ENCODE peak calls at places on chromosome 17, in seven cellular contexts. One of them, this sample, is unnamed.

GRCh38 chr17:75759457-75759856 is 5.5 kb downstream of the GALK1 start:
- DNase-seq in NCI-H1436: no peak
- DNase-seq in right cardiac atrium: no peak
- DNase-seq in stimulated activated naive CD8-positive, alpha-beta T cell treated with anti-CD3 and anti-CD28 coated beads, Interleukin-15, amount 100 ng/mL, for 72 hours: no peak
- DNase-seq in heart left ventricle: no peak
- DNase-seq in stimulated activated CD8-positive, alpha-beta memory T cell treated with anti-CD3 and anti-CD28 coated beads, Interleukin-4, amount 100 ng/mL, for 1 hour: no peak
- DNase-seq in CD8-positive, alpha-beta memory T cell: no peak
- DNase-seq in this sample: peak; percentile 25

GRCh38 chr17:40526668-40527067 is 25.2 kb upstream of the TNS4 start:
- DNase-seq in NCI-H1436: no peak
- DNase-seq in CD8-positive, alpha-beta memory T cell: no peak
- DNase-seq in right cardiac atrium: no peak
- DNase-seq in stimulated activated CD8-positive, alpha-beta memory T cell treated with anti-CD3 and anti-CD28 coated beads, Interleukin-4, amount 100 ng/mL, for 1 hour: no peak
- DNase-seq in stimulated activated naive CD8-positive, alpha-beta T cell treated with anti-CD3 and anti-CD28 coated beads, Interleukin-15, amount 100 ng/mL, for 72 hours: no peak
- DNase-seq in heart left ventricle: peak; percentile 81
- DNase-seq in this sample: peak; percentile 79

GRCh38 chr17:29645516-29646051 is 22.9 kb upstream of the CORO6 start:
- DNase-seq in right cardiac atrium: peak; percentile 84
- DNase-seq in CD8-positive, alpha-beta memory T cell: no peak
- DNase-seq in NCI-H1436: no peak
- DNase-seq in stimulated activated naive CD8-positive, alpha-beta T cell treated with anti-CD3 and anti-CD28 coated beads, Interleukin-15, amount 100 ng/mL, for 72 hours: peak; percentile 32
- DNase-seq in heart left ventricle: peak; percentile 85
- DNase-seq in stimulated activated CD8-positive, alpha-beta memory T cell treated with anti-CD3 and anti-CD28 coated beads, Interleukin-4, amount 100 ng/mL, for 1 hour: no peak
- DNase-seq in this sample: peak; percentile 90

GRCh38 chr17:17886253-17886652 is 49.5 kb upstream of the SREBF1 start:
- DNase-seq in right cardiac atrium: peak; percentile 81
- DNase-seq in NCI-H1436: no peak
- DNase-seq in stimulated activated CD8-positive, alpha-beta memory T cell treated with anti-CD3 and anti-CD28 coated beads, Interleukin-4, amount 100 ng/mL, for 1 hour: no peak
- DNase-seq in stimulated activated naive CD8-positive, alpha-beta T cell treated with anti-CD3 and anti-CD28 coated beads, Interleukin-15, amount 100 ng/mL, for 72 hours: no peak
- DNase-seq in CD8-positive, alpha-beta memory T cell: no peak
- DNase-seq in heart left ventricle: peak; percentile 67
- DNase-seq in this sample: peak; percentile 80

GRCh38 chr17:10041287-10041612 is 136.2 kb upstream of the RCVRN start:
- DNase-seq in stimulated activated CD8-positive, alpha-beta memory T cell treated with anti-CD3 and anti-CD28 coated beads, Interleukin-4, amount 100 ng/mL, for 1 hour: no peak
- DNase-seq in right cardiac atrium: no peak
- DNase-seq in CD8-positive, alpha-beta memory T cell: no peak
- DNase-seq in heart left ventricle: no peak
- DNase-seq in stimulated activated naive CD8-positive, alpha-beta T cell treated with anti-CD3 and anti-CD28 coated beads, Interleukin-15, amount 100 ng/mL, for 72 hours: no peak
- DNase-seq in NCI-H1436: no peak
- DNase-seq in this sample: no peak

GRCh38 chr17:29251969-29252866 is 5.6 kb downstream of the CRYBA1 start:
- DNase-seq in right cardiac atrium: no peak
- DNase-seq in CD8-positive, alpha-beta memory T cell: no peak
- DNase-seq in stimulated activated naive CD8-positive, alpha-beta T cell treated with anti-CD3 and anti-CD28 coated beads, Interleukin-15, amount 100 ng/mL, for 72 hours: no peak
- DNase-seq in heart left ventricle: no peak
- DNase-seq in stimulated activated CD8-positive, alpha-beta memory T cell treated with anti-CD3 and anti-CD28 coated beads, Interleukin-4, amount 100 ng/mL, for 1 hour: no peak
- DNase-seq in NCI-H1436: no peak
- DNase-seq in this sample: no peak

GRCh38 chr17:38893113-38893512 is 23.3 kb downstream of the LASP1 start:
- DNase-seq in NCI-H1436: no peak
- DNase-seq in CD8-positive, alpha-beta memory T cell: no peak
- DNase-seq in stimulated activated CD8-positive, alpha-beta memory T cell treated with anti-CD3 and anti-CD28 coated beads, Interleukin-4, amount 100 ng/mL, for 1 hour: no peak
- DNase-seq in heart left ventricle: no peak
- DNase-seq in right cardiac atrium: no peak
- DNase-seq in stimulated activated naive CD8-positive, alpha-beta T cell treated with anti-CD3 and anti-CD28 coated beads, Interleukin-15, amount 100 ng/mL, for 72 hours: no peak
- DNase-seq in this sample: no peak

GRCh38 chr17:15957608-15958307 is 12.8 kb downstream of the ADORA2B start:
- DNase-seq in stimulated activated CD8-positive, alpha-beta memory T cell treated with anti-CD3 and anti-CD28 coated beads, Interleukin-4, amount 100 ng/mL, for 1 hour: no peak
- DNase-seq in stimulated activated naive CD8-positive, alpha-beta T cell treated with anti-CD3 and anti-CD28 coated beads, Interleukin-15, amount 100 ng/mL, for 72 hours: no peak
- DNase-seq in NCI-H1436: no peak
- DNase-seq in heart left ventricle: no peak
- DNase-seq in CD8-positive, alpha-beta memory T cell: no peak
- DNase-seq in right cardiac atrium: no peak
- DNase-seq in this sample: no peak

GRCh38 chr17:37388266-37388665 is 12.5 kb downstream of the C17orf78 start:
- DNase-seq in stimulated activated CD8-positive, alpha-beta memory T cell treated with anti-CD3 and anti-CD28 coated beads, Interleukin-4, amount 100 ng/mL, for 1 hour: no peak
- DNase-seq in CD8-positive, alpha-beta memory T cell: no peak
- DNase-seq in stimulated activated naive CD8-positive, alpha-beta T cell treated with anti-CD3 and anti-CD28 coated beads, Interleukin-15, amount 100 ng/mL, for 72 hours: no peak
- DNase-seq in right cardiac atrium: no peak
- DNase-seq in NCI-H1436: no peak
- DNase-seq in heart left ventricle: no peak
- DNase-seq in this sample: no peak

GRCh38 chr17:18955009-18955408 is 3.0 kb downstream of the SLC5A10 start:
- DNase-seq in NCI-H1436: no peak
- DNase-seq in stimulated activated CD8-positive, alpha-beta memory T cell treated with anti-CD3 and anti-CD28 coated beads, Interleukin-4, amount 100 ng/mL, for 1 hour: no peak
- DNase-seq in CD8-positive, alpha-beta memory T cell: no peak
- DNase-seq in stimulated activated naive CD8-positive, alpha-beta T cell treated with anti-CD3 and anti-CD28 coated beads, Interleukin-15, amount 100 ng/mL, for 72 hours: no peak
- DNase-seq in heart left ventricle: no peak
- DNase-seq in right cardiac atrium: no peak
- DNase-seq in this sample: no peak

GRCh38 chr17:13337864-13338371 is 263.8 kb downstream of the HS3ST3A1 start:
- DNase-seq in stimulated activated CD8-positive, alpha-beta memory T cell treated with anti-CD3 and anti-CD28 coated beads, Interleukin-4, amount 100 ng/mL, for 1 hour: no peak
- DNase-seq in right cardiac atrium: no peak
- DNase-seq in stimulated activated naive CD8-positive, alpha-beta T cell treated with anti-CD3 and anti-CD28 coated beads, Interleukin-15, amount 100 ng/mL, for 72 hours: no peak
- DNase-seq in heart left ventricle: no peak
- DNase-seq in CD8-positive, alpha-beta memory T cell: no peak
- DNase-seq in NCI-H1436: peak; percentile 29
- DNase-seq in this sample: no peak

GRCh38 chr17:12619444-12620199 is 46.1 kb upstream of the MYOCD start:
- DNase-seq in stimulated activated CD8-positive, alpha-beta memory T cell treated with anti-CD3 and anti-CD28 coated beads, Interleukin-4, amount 100 ng/mL, for 1 hour: no peak
- DNase-seq in CD8-positive, alpha-beta memory T cell: no peak
- DNase-seq in heart left ventricle: no peak
- DNase-seq in stimulated activated naive CD8-positive, alpha-beta T cell treated with anti-CD3 and anti-CD28 coated beads, Interleukin-15, amount 100 ng/mL, for 72 hours: no peak
- DNase-seq in right cardiac atrium: no peak
- DNase-seq in NCI-H1436: no peak
- DNase-seq in this sample: no peak

GRCh38 chr17:79955167-79955549 is 80.5 kb downstream of the TBC1D16 start:
- DNase-seq in heart left ventricle: no peak
- DNase-seq in CD8-positive, alpha-beta memory T cell: no peak
- DNase-seq in stimulated activated CD8-positive, alpha-beta memory T cell treated with anti-CD3 and anti-CD28 coated beads, Interleukin-4, amount 100 ng/mL, for 1 hour: no peak
- DNase-seq in right cardiac atrium: peak; percentile 27
- DNase-seq in NCI-H1436: no peak
- DNase-seq in stimulated activated naive CD8-positive, alpha-beta T cell treated with anti-CD3 and anti-CD28 coated beads, Interleukin-15, amount 100 ng/mL, for 72 hours: no peak
- DNase-seq in this sample: no peak

GRCh38 chr17:752620-753219 is 656 bp upstream of the GEMIN4 start:
- DNase-seq in NCI-H1436: peak; percentile 50
- DNase-seq in CD8-positive, alpha-beta memory T cell: no peak
- DNase-seq in heart left ventricle: peak; percentile 81
- DNase-seq in stimulated activated CD8-positive, alpha-beta memory T cell treated with anti-CD3 and anti-CD28 coated beads, Interleukin-4, amount 100 ng/mL, for 1 hour: no peak
- DNase-seq in right cardiac atrium: peak; percentile 90
- DNase-seq in stimulated activated naive CD8-positive, alpha-beta T cell treated with anti-CD3 and anti-CD28 coated beads, Interleukin-15, amount 100 ng/mL, for 72 hours: peak; percentile 45
- DNase-seq in this sample: peak; percentile 79

GRCh38 chr17:73786286-73786743 is 142.1 kb upstream of the SDK2 start:
- DNase-seq in right cardiac atrium: no peak
- DNase-seq in stimulated activated CD8-positive, alpha-beta memory T cell treated with anti-CD3 and anti-CD28 coated beads, Interleukin-4, amount 100 ng/mL, for 1 hour: no peak
- DNase-seq in NCI-H1436: peak; percentile 93
- DNase-seq in CD8-positive, alpha-beta memory T cell: no peak
- DNase-seq in heart left ventricle: no peak
- DNase-seq in stimulated activated naive CD8-positive, alpha-beta T cell treated with anti-CD3 and anti-CD28 coated beads, Interleukin-15, amount 100 ng/mL, for 72 hours: no peak
- DNase-seq in this sample: no peak

GRCh38 chr17:45342306-45342705 is 25.5 kb upstream of the MAP3K14 start:
- DNase-seq in heart left ventricle: no peak
- DNase-seq in stimulated activated CD8-positive, alpha-beta memory T cell treated with anti-CD3 and anti-CD28 coated beads, Interleukin-4, amount 100 ng/mL, for 1 hour: no peak
- DNase-seq in CD8-positive, alpha-beta memory T cell: no peak
- DNase-seq in right cardiac atrium: no peak
- DNase-seq in NCI-H1436: no peak
- DNase-seq in stimulated activated naive CD8-positive, alpha-beta T cell treated with anti-CD3 and anti-CD28 coated beads, Interleukin-15, amount 100 ng/mL, for 72 hours: no peak
- DNase-seq in this sample: no peak